ENCODE peak calls at places on chromosomes 11 and 22, in four cellular contexts. W is CD4-positive, alpha-beta T cell; Z is progenitor cell of endocrine pancreas; R is GM12865. N is an unnamed sample.
A peak's percentile ranks its signal among the peaks of the same experiment; 100 is the strongest.

GRCh38 chr11:45771942-45772522 is 32.9 kb upstream of the SLC35C1 start:
- DNase-seq in W (peak; percentile 74), Z (peak; percentile 89), R (peak; percentile 77), N (peak; percentile 71)

GRCh38 chr11:115391598-115391997 is 112.6 kb downstream of the CADM1 start:
- DNase-seq in W (no peak), Z (no peak), R (no peak), N (no peak)

GRCh38 chr11:19951558-19952083 is 208.7 kb downstream of the DBX1 start:
- DNase-seq in W (no peak), Z (no peak), R (peak; percentile 75), N (no peak)

GRCh38 chr11:71451596-71452353 is 1.2 kb upstream of the NADSYN1 start:
- DNase-seq in W (no peak), Z (no peak), R (peak; percentile 23), N (no peak)

GRCh38 chr22:17734197-17734596 is 40.1 kb downstream of the BID start:
- DNase-seq in W (no peak), Z (no peak), R (peak; percentile 30), N (no peak)

GRCh38 chr22:31098633-31099110 is 8.7 kb downstream of the SELENOM start:
- DNase-seq in W (no peak), Z (no peak), R (no peak), N (no peak)

GRCh38 chr11:118126082-118126838 is 26.4 kb downstream of the SCN4B start:
- DNase-seq in W (no peak), Z (no peak), R (peak; percentile 56), N (no peak)

GRCh38 chr11:70711911-70712185 is 313.5 kb downstream of the CTTN start:
- DNase-seq in W (no peak), Z (no peak), R (no peak), N (no peak)

GRCh38 chr22:48984639-48985038 is 843.0 kb downstream of the BRD1 start:
- DNase-seq in W (no peak), Z (no peak), R (no peak), N (no peak)

GRCh38 chr11:22234743-22235142 is 41.9 kb downstream of the ANO5 start:
- DNase-seq in W (no peak), Z (no peak), R (no peak), N (no peak)

GRCh38 chr22:22520020-22520656 is at the start of gene ZNF280A:
- DNase-seq in W (no peak), Z (no peak), R (no peak), N (no peak)

GRCh38 chr11:11810764-11811726 is 30.7 kb upstream of the USP47 start:
- DNase-seq in W (no peak), Z (no peak), R (no peak), N (no peak)

GRCh38 chr11:10307022-10307410 is 2.1 kb downstream of the ADM start:
- DNase-seq in W (no peak), Z (no peak), R (no peak), N (no peak)

GRCh38 chr11:1462576-1462975 is 24.0 kb downstream of the MOB2 start:
- DNase-seq in W (no peak), Z (no peak), R (no peak), N (no peak)

GRCh38 chr22:50485221-50486131 is 1.2 kb upstream of the MIOX start:
- DNase-seq in W (no peak), Z (no peak), R (no peak), N (no peak)

GRCh38 chr11:72470386-72470785 is 36.1 kb upstream of the CLPB start:
- DNase-seq in W (no peak), Z (no peak), R (no peak), N (no peak)

GRCh38 chr22:17787159-17788022 is 13.1 kb upstream of the BID start:
- DNase-seq in W (no peak), Z (no peak), R (no peak), N (no peak)

GRCh38 chr11:129911298-129911697 is 15.9 kb upstream of the NFRKB start:
- DNase-seq in W (no peak), Z (no peak), R (no peak), N (no peak)

GRCh38 chr11:61796127-61796526 is 3.4 kb downstream of the FEN1 start:
- DNase-seq in W (no peak), Z (no peak), R (no peak), N (no peak)

GRCh38 chr22:36239401-36240171 is at the start of gene APOL2:
- DNase-seq in W (peak; percentile 82), Z (peak; percentile 67), R (peak; percentile 92), N (peak; percentile 56)

GRCh38 chr11:47923667-47924066 is 56.7 kb upstream of the PTPRJ start:
- DNase-seq in W (no peak), Z (no peak), R (no peak), N (no peak)

GRCh38 chr22:47292546-47293320 is 530.3 kb downstream of the TBC1D22A start:
- DNase-seq in W (no peak), Z (no peak), R (no peak), N (no peak)

GRCh38 chr11:85725510-85726258 is 39.7 kb upstream of the CCDC89 start:
- DNase-seq in W (no peak), Z (no peak), R (no peak), N (no peak)

GRCh38 chr22:46775789-46776485 is 13.5 kb downstream of the TBC1D22A start:
- DNase-seq in W (no peak), Z (no peak), R (no peak), N (no peak)

GRCh38 chr22:32791056-32791455 is 10.4 kb upstream of the TIMP3 start:
- DNase-seq in W (no peak), Z (no peak), R (no peak), N (no peak)

GRCh38 chr22:32793604-32794003 is 7.9 kb upstream of the TIMP3 start:
- DNase-seq in W (no peak), Z (no peak), R (no peak), N (no peak)

GRCh38 chr22:32796865-32797573 is 4.5 kb upstream of the TIMP3 start:
- DNase-seq in W (peak; percentile 25), Z (peak; percentile 46), R (peak; percentile 55), N (no peak)

GRCh38 chr22:32794449-32795213 is 6.9 kb upstream of the TIMP3 start:
- DNase-seq in W (no peak), Z (no peak), R (no peak), N (no peak)

DNA sequence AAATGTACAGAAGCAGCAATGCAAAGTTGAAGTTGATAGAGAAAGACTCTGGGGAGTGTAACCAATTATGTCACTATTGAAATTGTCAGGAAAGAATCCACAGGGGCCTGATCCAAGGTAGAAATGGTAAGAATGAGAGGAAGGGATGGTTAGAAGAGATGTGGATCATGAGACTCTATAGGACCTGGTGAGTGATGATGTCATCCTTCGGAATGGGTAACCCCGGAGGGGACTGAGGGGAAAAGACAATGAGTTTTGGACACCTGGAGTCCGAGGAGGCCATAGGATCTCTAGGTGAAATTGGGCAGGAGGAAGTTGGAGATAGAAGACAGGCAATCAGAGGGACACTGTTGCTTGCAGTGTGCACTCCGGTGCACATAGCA is 6.3 kb upstream of the TIMP3 start:
- DNase-seq in W (no peak), Z (no peak), R (no peak), N (no peak)
- TF ChIP-seq CTCF in W (no peak), Z (no peak), R (no peak), N (no peak)

GRCh38 chr11:104547996-104548661 is 350.1 kb downstream of the CASP12 start:
- DNase-seq in W (no peak), Z (no peak), R (peak; percentile 5), N (no peak)
- TF ChIP-seq CTCF in W (no peak), Z (no peak), R (no peak), N (no peak)

GRCh38 chr22:27032121-27032761 is 374.9 kb downstream of the MIAT start:
- DNase-seq in W (no peak), Z (no peak), R (no peak), N (no peak)
- TF ChIP-seq CTCF in W (no peak), Z (peak; percentile 53), R (no peak), N (no peak)

GRCh38 chr11:126874831-126875230 is 125.7 kb downstream of the KIRREL3 start:
- DNase-seq in W (no peak), Z (no peak), R (peak; percentile 8), N (no peak)
- TF ChIP-seq CTCF in W (no peak), Z (no peak), R (peak; percentile 28), N (no peak)

DNA sequence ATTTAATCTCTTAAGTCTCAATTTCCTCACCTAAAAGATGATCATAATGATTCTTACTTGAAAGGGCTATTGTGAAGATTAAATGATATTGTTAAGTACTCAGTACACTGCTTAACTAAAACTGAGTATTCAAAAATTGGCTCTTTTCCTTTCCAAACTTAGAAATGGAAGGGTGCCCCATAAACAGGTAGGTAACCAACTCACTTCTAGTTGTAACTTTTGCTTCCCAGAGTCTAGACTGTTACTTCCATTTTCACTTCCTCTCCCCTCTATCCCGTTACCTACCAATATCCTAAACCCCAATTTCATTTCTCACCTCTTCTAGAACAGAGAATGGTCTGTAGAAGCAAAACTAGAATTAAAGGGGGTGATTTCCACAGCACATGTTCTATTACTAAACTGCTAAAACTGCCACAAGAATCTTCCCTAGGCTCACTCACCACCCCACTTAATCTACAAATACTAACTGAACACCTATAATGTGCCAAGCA is 50.0 kb downstream of the RRAS2 start:
- DNase-seq in W (no peak), Z (no peak), R (peak; percentile 72), N (no peak)
- TF ChIP-seq CTCF in W (peak; percentile 5), Z (no peak), R (no peak), N (no peak)